ENCODE peak calls at places on chromosomes 16 and 17, in ten cellular contexts. Q is brain microvascular endothelial cell; F is effector memory CD4-positive, alpha-beta T cell; T is activated gamma-delta T cell treated with Interleukin-2 at 50 U/mL for 16 hours; V is activated T-cell treated with anti-CD3 and anti-CD28 coated beads, Interleukin-2, amount 50 U/mL, for 48 hours; E is activated CD8-positive, alpha-beta T cell treated with anti-CD3 and anti-CD28 coated beads, Interleukin-2, amount 10 ng/mL, durations not matched to agents 7 days and 5 days; M is stimulated activated CD4-positive, alpha-beta T cell treated with anti-CD3 and anti-CD28 coated beads, Interleukin-4, amount 100 ng/mL, for 1 hour; W is ecto neural progenitor cell; G is GM10248; Y is HEK293T. K is an unnamed sample.

GRCh38 chr17:18992454-18993130 is 12.0 kb downstream of the FAM83G start:
- DNase-seq in Q (no peak), F (peak), T (peak), V (no peak), E (peak), M (no peak), W (no peak), G (peak), Y (no peak), K (no peak)

GRCh38 chr16:78816499-78817441 is 717.3 kb downstream of the WWOX start:
- DNase-seq in Q (no peak), F (no peak), T (no peak), V (no peak), E (no peak), M (no peak), W (no peak), G (no peak), Y (no peak), K (no peak)

GRCh38 chr17:50269477-50270429 is 4.5 kb upstream of the TMEM92 start:
- DNase-seq in Q (peak), F (peak), T (peak), V (peak), E (peak), M (peak), W (peak), G (peak), Y (peak), K (peak)

GRCh38 chr16:15942901-15943690 is 6.3 kb upstream of the ABCC1 start:
- DNase-seq in Q (no peak), F (no peak), T (no peak), V (no peak), E (no peak), M (no peak), W (no peak), G (no peak), Y (no peak), K (no peak)

GRCh38 chr17:81487487-81488275 is 24.9 kb downstream of the ACTG1 start:
- DNase-seq in Q (no peak), F (peak), T (peak), V (peak), E (peak), M (peak), W (peak), G (peak), Y (peak), K (peak)

GRCh38 chr16:8047711-8048110 is 542.6 kb downstream of the TMEM114 start:
- DNase-seq in Q (no peak), F (no peak), T (no peak), V (no peak), E (no peak), M (no peak), W (no peak), G (no peak), Y (no peak), K (no peak)

GRCh38 chr16:27735031-27735430 is 185.1 kb downstream of the KATNIP start:
- DNase-seq in Q (no peak), F (no peak), T (no peak), V (no peak), E (no peak), M (no peak), W (no peak), G (no peak), Y (no peak), K (no peak)

GRCh38 chr16:79312502-79312901 is 288.0 kb downstream of the MAF start:
- DNase-seq in Q (no peak), F (no peak), T (no peak), V (no peak), E (no peak), M (no peak), W (no peak), G (no peak), Y (no peak), K (no peak)

GRCh38 chr16:67672739-67673662 is 6.4 kb downstream of the C16orf86 start:
- DNase-seq in Q (peak), F (peak), T (no peak), V (peak), E (peak), M (peak), W (no peak), G (peak), Y (peak), K (peak)

GRCh38 chr17:40778466-40778865 is 3.9 kb downstream of the KRT27 start:
- DNase-seq in Q (no peak), F (no peak), T (no peak), V (no peak), E (no peak), M (no peak), W (no peak), G (no peak), Y (no peak), K (no peak)

GRCh38 chr16:47431960-47432359 is 28.9 kb downstream of the ITFG1 start:
- DNase-seq in Q (no peak), F (no peak), T (no peak), V (no peak), E (no peak), M (no peak), W (no peak), G (no peak), Y (no peak), K (no peak)

GRCh38 chr16:79856581-79856980 is 256.0 kb upstream of the MAF start:
- DNase-seq in Q (no peak), F (no peak), T (no peak), V (no peak), E (no peak), M (no peak), W (no peak), G (no peak), Y (no peak), K (no peak)

GRCh38 chr17:556431-556995 is 158.1 kb downstream of the VPS53 start:
- DNase-seq in Q (no peak), F (no peak), T (no peak), V (no peak), E (no peak), M (no peak), W (no peak), G (no peak), Y (no peak), K (peak)

GRCh38 chr16:67199011-67199807 is at the start of gene ELMO3:
- DNase-seq in Q (no peak), F (no peak), T (no peak), V (no peak), E (no peak), M (no peak), W (peak), G (no peak), Y (no peak), K (no peak)

GRCh38 chr17:63314766-63315165 is 131.3 kb downstream of the CYB561 start:
- DNase-seq in Q (no peak), F (no peak), T (no peak), V (no peak), E (no peak), M (no peak), W (no peak), G (no peak), Y (no peak), K (no peak)

GRCh38 chr17:8360260-8360659 is 16.2 kb downstream of the KRABD2 start:
- DNase-seq in Q (no peak), F (no peak), T (no peak), V (no peak), E (no peak), M (no peak), W (no peak), G (no peak), Y (no peak), K (no peak)

GRCh38 chr17:60094754-60095153 is 16.0 kb upstream of the HEATR6 start:
- DNase-seq in Q (no peak), F (no peak), T (no peak), V (no peak), E (no peak), M (no peak), W (no peak), G (no peak), Y (no peak), K (no peak)

GRCh38 chr17:9842057-9842758 is 16.5 kb downstream of the GLP2R start:
- DNase-seq in Q (peak), F (no peak), T (no peak), V (no peak), E (no peak), M (no peak), W (peak), G (no peak), Y (no peak), K (peak)

GRCh38 chr16:57132470-57132869 is 40.1 kb downstream of the CPNE2 start:
- DNase-seq in Q (no peak), F (no peak), T (no peak), V (no peak), E (no peak), M (no peak), W (no peak), G (no peak), Y (no peak), K (no peak)

GRCh38 chr16:24253192-24253591 is 2.9 kb upstream of the CACNG3 start:
- DNase-seq in Q (peak), F (no peak), T (peak), V (peak), E (peak), M (peak), W (peak), G (peak), Y (peak), K (peak)

GRCh38 chr17:8069587-8069860 is 18.0 kb downstream of the ALOX12B start:
- DNase-seq in Q (no peak), F (no peak), T (no peak), V (no peak), E (no peak), M (no peak), W (no peak), G (no peak), Y (no peak), K (no peak)

GRCh38 chr17:69864531-69864930 is 210.5 kb upstream of the KCNJ16 start:
- DNase-seq in Q (no peak), F (no peak), T (no peak), V (no peak), E (no peak), M (no peak), W (no peak), G (no peak), Y (no peak), K (peak)

GRCh38 chr17:73976676-73977521 is 226.6 kb upstream of the RPL38 start:
- DNase-seq in Q (no peak), F (no peak), T (no peak), V (no peak), E (no peak), M (no peak), W (no peak), G (no peak), Y (no peak), K (no peak)

GRCh38 chr17:35345926-35346771 is 27.3 kb downstream of the SLFN11 start:
- DNase-seq in Q (no peak), F (peak), T (peak), V (peak), E (peak), M (no peak), W (peak), G (peak), Y (no peak), K (peak)

GRCh38 chr16:50273888-50274770 is 7.8 kb downstream of the ADCY7 start:
- DNase-seq in Q (no peak), F (peak), T (peak), V (peak), E (peak), M (peak), W (no peak), G (peak), Y (no peak), K (no peak)

GRCh38 chr16:88599092-88599733 is 29.0 kb downstream of the ZC3H18 start:
- DNase-seq in Q (no peak), F (no peak), T (no peak), V (no peak), E (no peak), M (no peak), W (no peak), G (no peak), Y (no peak), K (no peak)

GRCh38 chr16:27426423-27427408 is 24.7 kb downstream of the IL21R start:
- DNase-seq in Q (peak), F (peak), T (peak), V (peak), E (peak), M (peak), W (no peak), G (peak), Y (peak), K (peak)

GRCh38 chr16:28834873-28835863 is 11.0 kb downstream of the TUFM start:
- DNase-seq in Q (no peak), F (no peak), T (no peak), V (no peak), E (no peak), M (no peak), W (no peak), G (no peak), Y (no peak), K (no peak)

K was measured in fibroblast of lung.